ENCODE peak calls at places on chromosomes 3 and 15, in six cellular contexts. Z, A, R, S, I and U are unnamed samples.

GRCh38 chr15:85690546-85691226 is 104.0 kb downstream of the KLHL25 start:
- DNase-seq in Z (no peak), A (no peak), R (no peak), S (no peak), I (no peak), U (peak; percentile 82)

GRCh38 chr15:51864408-51865056 is 35.1 kb downstream of the TMOD3 start:
- DNase-seq in Z (no peak), A (peak; percentile 95), R (peak; percentile 32), S (no peak), I (no peak), U (peak; percentile 35)

GRCh38 chr15:98723195-98723594 is 74.9 kb downstream of the IGF1R start:
- DNase-seq in Z (no peak), A (no peak), R (no peak), S (no peak), I (no peak), U (no peak)

GRCh38 chr3:129632977-129633376 is 26.5 kb upstream of the PLXND1 start:
- DNase-seq in Z (no peak), A (no peak), R (no peak), S (no peak), I (no peak), U (no peak)

GRCh38 chr15:44058126-44058525 is 136.9 kb downstream of the FRMD5 start:
- DNase-seq in Z (no peak), A (no peak), R (no peak), S (no peak), I (no peak), U (no peak)

GRCh38 chr3:185631108-185631507 is 45.0 kb downstream of the SENP2 start:
- DNase-seq in Z (no peak), A (no peak), R (no peak), S (no peak), I (peak; percentile 31), U (no peak)

GRCh38 chr3:18806633-18807032 is 341.7 kb upstream of the KCNH8 start:
- DNase-seq in Z (no peak), A (no peak), R (no peak), S (no peak), I (no peak), U (no peak)

GRCh38 chr3:169914321-169914720 is 2.9 kb downstream of the SAMD7 start:
- DNase-seq in Z (no peak), A (no peak), R (peak; percentile 13), S (no peak), I (peak; percentile 71), U (no peak)

GRCh38 chr15:78921517-78921916 is 23.3 kb downstream of the CTSH start:
- DNase-seq in Z (no peak), A (no peak), R (no peak), S (no peak), I (no peak), U (no peak)

GRCh38 chr15:96330064-96330449 is 443 bp upstream of the NR2F2 start:
- DNase-seq in Z (no peak), A (peak; percentile 64), R (peak; percentile 61), S (peak; percentile 59), I (peak; percentile 89), U (no peak)

GRCh38 chr15:79261836-79262235 is 20.7 kb upstream of the ANKRD34C start:
- DNase-seq in Z (no peak), A (no peak), R (no peak), S (no peak), I (no peak), U (no peak)

GRCh38 chr3:94101860-94102259 is 39.0 kb downstream of the NSUN3 start:
- DNase-seq in Z (no peak), A (no peak), R (no peak), S (no peak), I (peak; percentile 19), U (no peak)

GRCh38 chr15:100941536-100941935 is 22.4 kb downstream of the LRRK1 start:
- DNase-seq in Z (no peak), A (no peak), R (no peak), S (no peak), I (no peak), U (no peak)

DNA sequence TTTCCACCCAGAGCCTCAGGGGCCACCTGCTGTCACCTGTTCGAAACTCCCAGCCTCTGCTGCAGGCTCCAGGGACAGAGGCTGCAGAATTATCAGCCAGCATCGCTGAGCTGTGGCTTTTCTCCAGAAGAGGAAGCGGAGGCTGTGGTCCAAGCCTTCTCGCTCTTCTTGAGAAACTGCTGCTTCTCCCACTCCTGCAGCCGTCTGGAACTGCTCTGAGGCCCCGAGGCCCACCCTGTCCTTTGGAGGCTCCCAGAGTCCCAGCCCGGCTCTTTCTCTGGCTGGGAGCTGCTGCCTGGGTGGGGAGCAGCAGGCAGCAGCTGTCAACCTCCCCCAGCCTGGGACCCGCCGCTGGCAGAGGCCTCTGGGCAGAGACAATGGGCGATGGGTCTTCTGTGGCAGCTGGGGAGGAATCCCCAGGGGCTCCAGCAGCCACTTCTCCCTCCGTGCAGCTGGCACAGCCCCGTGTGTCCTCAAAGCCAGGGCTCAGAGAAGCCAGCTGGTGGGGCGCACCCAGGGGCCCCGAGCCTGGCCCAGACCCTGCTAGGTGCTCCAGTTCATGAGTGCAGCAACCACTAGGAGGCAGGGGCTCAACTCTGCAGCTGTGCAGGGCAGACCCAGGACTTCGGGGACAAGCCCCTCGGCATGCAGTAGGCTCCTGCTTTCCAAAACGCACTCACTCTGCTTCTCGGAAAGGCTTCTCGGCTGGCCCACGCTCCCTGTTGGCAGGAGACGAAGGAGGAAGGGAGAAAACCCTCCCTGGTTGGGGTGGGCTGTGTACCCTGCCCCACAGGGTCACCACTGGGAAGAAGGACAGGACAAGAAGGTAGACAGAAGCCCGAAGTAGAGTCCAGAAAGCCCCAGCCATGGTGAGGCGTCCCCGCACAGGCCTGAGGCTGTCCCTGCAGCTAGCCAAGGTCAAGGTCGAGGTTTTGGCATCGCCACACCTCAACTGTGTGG is 49.9 kb upstream of the FURIN start:
- DNase-seq in Z (no peak), A (no peak), R (no peak), S (no peak), I (no peak), U (peak; percentile 61)
- TF ChIP-seq CTCF in Z (no peak), A (no peak), R (peak; percentile 3), S (peak; percentile 15), I (peak; percentile 19), U (peak; percentile 40)

GRCh38 chr15:30865257-30865656 is 38.5 kb upstream of the FAN1 start:
- DNase-seq in Z (no peak), A (no peak), R (no peak), S (no peak), I (no peak), U (no peak)

DNA sequence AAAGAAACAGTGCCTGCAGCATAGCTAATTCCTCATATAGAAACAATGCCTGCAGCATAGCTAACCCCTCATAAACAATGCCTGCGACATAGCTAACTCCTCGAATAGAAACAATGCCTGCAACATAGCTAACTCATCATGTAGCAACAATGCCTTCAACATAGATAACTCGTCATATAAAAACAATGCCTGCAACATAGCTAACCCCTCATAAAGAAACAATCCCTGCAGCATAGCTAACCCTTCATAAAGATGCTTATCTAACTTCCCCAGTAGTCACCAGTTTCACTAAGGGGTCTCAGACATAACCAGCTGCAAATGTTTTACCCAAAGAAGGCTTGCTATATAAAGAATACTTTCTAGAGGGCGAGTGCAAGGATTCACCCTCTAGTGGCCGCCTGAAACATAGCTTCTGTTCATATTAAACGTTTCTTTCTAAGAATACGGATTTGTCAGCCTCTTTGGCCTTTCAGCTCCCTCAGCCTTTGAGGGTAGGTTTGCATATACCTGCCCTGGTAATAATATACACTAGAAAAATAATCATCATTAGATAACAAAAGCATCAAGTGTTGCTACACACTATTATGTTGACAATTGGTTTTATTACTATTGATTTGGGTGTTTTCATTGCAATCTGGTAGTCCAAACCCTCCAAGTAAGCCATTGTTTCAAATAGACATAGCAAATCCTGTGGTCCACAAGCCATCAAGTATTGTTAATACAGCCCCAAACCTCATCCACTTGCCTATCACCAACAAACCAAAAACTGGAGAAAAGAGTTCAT is 44.4 kb upstream of the FAN1 start:
- DNase-seq in Z (no peak), A (peak; percentile 17), R (peak; percentile 13), S (peak; percentile 14), I (peak; percentile 58), U (peak; percentile 10)
- TF ChIP-seq CTCF in Z (no peak), A (peak; percentile 81), R (peak; percentile 72), S (peak; percentile 80), I (peak; percentile 74), U (peak; percentile 64)

GRCh38 chr3:30605005-30605404 is 1.4 kb upstream of the TGFBR2 start:
- DNase-seq in Z (no peak), A (no peak), R (no peak), S (no peak), I (no peak), U (no peak)

GRCh38 chr3:30604566-30604965 is 1.8 kb upstream of the TGFBR2 start:
- DNase-seq in Z (no peak), A (no peak), R (no peak), S (no peak), I (no peak), U (no peak)

GRCh38 chr3:30605706-30606300 is 598 bp upstream of the TGFBR2 start:
- DNase-seq in Z (no peak), A (no peak), R (no peak), S (no peak), I (no peak), U (no peak)

GRCh38 chr3:30607032-30607833 is 832 bp downstream of the TGFBR2 start:
- DNase-seq in Z (peak; percentile 71), A (peak; percentile 14), R (no peak), S (peak; percentile 68), I (peak; percentile 68), U (peak; percentile 78)

DNA sequence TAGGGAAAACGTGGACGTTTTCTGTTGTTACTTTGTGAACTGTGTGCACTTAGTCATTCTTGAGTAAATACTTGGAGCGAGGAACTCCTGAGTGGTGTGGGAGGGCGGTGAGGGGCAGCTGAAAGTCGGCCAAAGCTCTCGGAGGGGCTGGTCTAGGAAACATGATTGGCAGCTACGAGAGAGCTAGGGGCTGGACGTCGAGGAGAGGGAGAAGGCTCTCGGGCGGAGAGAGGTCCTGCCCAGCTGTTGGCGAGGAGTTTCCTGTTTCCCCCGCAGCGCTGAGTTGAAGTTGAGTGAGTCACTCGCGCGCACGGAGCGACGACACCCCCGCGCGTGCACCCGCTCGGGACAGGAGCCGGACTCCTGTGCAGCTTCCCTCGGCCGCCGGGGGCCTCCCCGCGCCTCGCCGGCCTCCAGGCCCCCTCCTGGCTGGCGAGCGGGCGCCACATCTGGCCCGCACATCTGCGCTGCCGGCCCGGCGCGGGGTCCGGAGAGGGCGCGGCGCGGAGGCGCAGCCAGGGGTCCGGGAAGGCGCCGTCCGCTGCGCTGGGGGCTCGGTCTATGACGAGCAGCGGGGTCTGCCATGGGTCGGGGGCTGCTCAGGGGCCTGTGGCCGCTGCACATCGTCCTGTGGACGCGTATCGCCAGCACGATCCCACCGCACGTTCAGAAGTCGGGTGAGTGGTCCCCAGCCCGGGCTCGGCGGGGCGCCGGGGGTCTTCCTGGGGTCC is at the start of gene TGFBR2:
- DNase-seq in Z (peak; percentile 95), A (peak; percentile 91), R (peak; percentile 95), S (peak; percentile 90), I (peak; percentile 99), U (peak; percentile 96)
- TF ChIP-seq CTCF in Z (peak; percentile 52), A (peak; percentile 31), R (peak; percentile 10), S (no peak), I (no peak), U (no peak)

GRCh38 chr3:139202226-139202958 is 141.4 kb upstream of the MRPS22 start:
- DNase-seq in Z (no peak), A (peak; percentile 28), R (no peak), S (peak; percentile 52), I (no peak), U (peak; percentile 46)
- TF ChIP-seq CTCF in Z (no peak), A (no peak), R (no peak), S (no peak), I (no peak), U (no peak)